ENCODE peak calls at places on chromosomes 13 and 19, in five cellular contexts. Y is IMR-90, H is HFFc6, Q is AG10803, Z is endodermal cell. A is an unnamed sample.

GRCh38 chr13:74024314-74024713 is 109.9 kb downstream of the KLF12 start:
- DNase-seq in Y (no peak), H (no peak), Q (no peak), Z (no peak), A (no peak)

GRCh38 chr19:3881272-3882040 is 971 bp downstream of the ATCAY start:
- DNase-seq in Y (no peak), H (no peak), Q (no peak), Z (peak), A (no peak)

GRCh38 chr19:38599722-38600121 is 18.0 kb downstream of the MAP4K1 start:
- DNase-seq in Y (no peak), H (no peak), Q (no peak), Z (no peak), A (no peak)

GRCh38 chr19:17590780-17591688 is 35.6 kb downstream of the COLGALT1 start:
- DNase-seq in Y (no peak), H (no peak), Q (no peak), Z (no peak), A (no peak)

GRCh38 chr19:46613525-46613924 is 11.4 kb downstream of the PTGIR start:
- DNase-seq in Y (no peak), H (no peak), Q (no peak), Z (peak), A (no peak)

GRCh38 chr13:85985791-85986190 is 186.6 kb upstream of the SLITRK6 start:
- DNase-seq in Y (no peak), H (no peak), Q (no peak), Z (no peak), A (no peak)

GRCh38 chr19:50266896-50267295 is 62.3 kb downstream of the KCNC3 start:
- DNase-seq in Y (no peak), H (no peak), Q (no peak), Z (peak), A (no peak)

GRCh38 chr19:41308450-41309224 is 1.3 kb upstream of the CCDC97 start:
- DNase-seq in Y (peak), H (peak), Q (peak), Z (peak), A (peak)

GRCh38 chr13:25839356-25839755 is 212.5 kb downstream of the SHISA2 start:
- DNase-seq in Y (no peak), H (no peak), Q (no peak), Z (no peak), A (no peak)

GRCh38 chr13:40776681-40777165 is 5.7 kb upstream of the MRPS31 start:
- DNase-seq in Y (peak), H (peak), Q (peak), Z (no peak), A (no peak)

GRCh38 chr13:25249001-25249543 is 38.2 kb downstream of the MTMR6 start:
- DNase-seq in Y (peak), H (peak), Q (peak), Z (peak), A (no peak)

GRCh38 chr19:6887326-6887725 is at the start of gene ADGRE1:
- DNase-seq in Y (no peak), H (no peak), Q (no peak), Z (no peak), A (no peak)

GRCh38 chr13:110726726-110727125 is 13.2 kb downstream of the ING1 start:
- DNase-seq in Y (no peak), H (no peak), Q (no peak), Z (no peak), A (no peak)

GRCh38 chr13:46232281-46232680 is 20.6 kb downstream of the LRRC63 start:
- DNase-seq in Y (peak), H (peak), Q (peak), Z (no peak), A (no peak)

GRCh38 chr19:4694211-4694987 is 24.3 kb upstream of the MYDGF start:
- DNase-seq in Y (peak), H (peak), Q (peak), Z (no peak), A (no peak)

GRCh38 chr19:51742736-51743288 is 8.9 kb downstream of the FPR1 start:
- DNase-seq in Y (no peak), H (peak), Q (peak), Z (no peak), A (no peak)

GRCh38 chr13:20492641-20493040 is 33.0 kb downstream of the CRYL1 start:
- DNase-seq in Y (peak), H (peak), Q (no peak), Z (peak), A (no peak)

GRCh38 chr13:113919761-113920160 is 54.1 kb downstream of the C13orf46 start:
- DNase-seq in Y (no peak), H (no peak), Q (no peak), Z (peak), A (no peak)

GRCh38 chr13:113918981-113919646 is 54.8 kb downstream of the C13orf46 start:
- DNase-seq in Y (no peak), H (no peak), Q (peak), Z (peak), A (no peak)

GRCh38 chr13:113920606-113921306 is 53.1 kb downstream of the C13orf46 start:
- DNase-seq in Y (no peak), H (no peak), Q (no peak), Z (peak), A (no peak)

GRCh38 chr13:113921763-113922162 is 52.1 kb downstream of the C13orf46 start:
- DNase-seq in Y (no peak), H (no peak), Q (no peak), Z (no peak), A (no peak)

GRCh38 chr13:113920173-113920572 is 53.7 kb downstream of the C13orf46 start:
- DNase-seq in Y (no peak), H (no peak), Q (peak), Z (no peak), A (no peak)
- TF ChIP-seq CTCF in Y (no peak), H (no peak), Q (no peak), Z (no peak), A (no peak)

GRCh38 chr13:112819111-112819510 is 129.3 kb downstream of the ATP11A start:
- DNase-seq in Y (no peak), H (no peak), Q (no peak), Z (no peak), A (no peak)

GRCh38 chr13:112821340-112822055 is 131.7 kb downstream of the ATP11A start:
- DNase-seq in Y (peak), H (peak), Q (peak), Z (no peak), A (no peak)

GRCh38 chr13:112818698-112819045 is 128.8 kb downstream of the ATP11A start:
- DNase-seq in Y (no peak), H (no peak), Q (no peak), Z (no peak), A (no peak)

GRCh38 chr13:112819816-112820215 is 130.0 kb downstream of the ATP11A start:
- DNase-seq in Y (no peak), H (no peak), Q (no peak), Z (no peak), A (no peak)

GRCh38 chr13:112820318-112820717 is 130.5 kb downstream of the ATP11A start:
- DNase-seq in Y (no peak), H (no peak), Q (no peak), Z (no peak), A (no peak)
- TF ChIP-seq CTCF in Y (no peak), H (no peak), Q (no peak), Z (no peak), A (no peak)

GRCh38 chr13:28531195-28531955 is 36.4 kb upstream of the FLT1 start:
- DNase-seq in Y (peak), H (peak), Q (peak), Z (peak), A (no peak)

GRCh38 chr13:28532226-28533048 is 37.5 kb upstream of the FLT1 start:
- DNase-seq in Y (no peak), H (no peak), Q (no peak), Z (peak), A (peak)

GRCh38 chr13:28531956-28532225 is 37.0 kb upstream of the FLT1 start:
- DNase-seq in Y (no peak), H (no peak), Q (no peak), Z (no peak), A (no peak)

GRCh38 chr13:28529836-28530235 is 34.9 kb upstream of the FLT1 start:
- DNase-seq in Y (no peak), H (no peak), Q (no peak), Z (no peak), A (no peak)

GRCh38 chr13:28530729-28531194 is 35.8 kb upstream of the FLT1 start:
- DNase-seq in Y (no peak), H (peak), Q (peak), Z (no peak), A (no peak)
- TF ChIP-seq CTCF in Y (peak), H (peak), Q (peak), Z (peak), A (no peak)

GRCh38 chr19:39923862-39924261 is 10.6 kb downstream of the FCGBP start:
- DNase-seq in Y (no peak), H (no peak), Q (no peak), Z (peak), A (no peak)

GRCh38 chr19:39924952-39925351 is 9.5 kb downstream of the FCGBP start:
- DNase-seq in Y (no peak), H (no peak), Q (no peak), Z (peak), A (no peak)

GRCh38 chr19:39927076-39927475 is 7.4 kb downstream of the FCGBP start:
- DNase-seq in Y (no peak), H (no peak), Q (no peak), Z (no peak), A (no peak)

GRCh38 chr19:39926170-39926755 is 8.2 kb downstream of the FCGBP start:
- DNase-seq in Y (no peak), H (no peak), Q (no peak), Z (peak), A (no peak)

DNA sequence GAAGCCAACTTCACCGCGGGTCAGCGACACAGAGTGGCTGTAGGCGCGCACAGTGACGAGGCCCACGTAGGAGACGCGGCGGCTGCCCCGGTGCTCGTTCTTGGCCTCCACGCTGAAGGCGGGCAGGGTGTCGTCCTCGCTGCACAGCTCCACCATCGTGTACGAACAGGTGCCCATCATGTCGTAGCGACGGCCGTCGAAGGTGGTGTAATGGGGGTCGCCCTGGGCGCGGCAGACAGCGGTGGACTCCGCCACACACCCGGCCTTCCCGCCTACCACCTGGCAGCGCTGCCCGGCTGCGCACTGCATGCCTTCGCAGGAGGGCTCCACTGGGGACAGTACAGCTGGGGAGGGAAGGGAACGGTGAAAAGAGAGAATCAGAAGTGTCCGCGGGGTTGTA is 10.0 kb downstream of the FCGBP start:
- DNase-seq in Y (no peak), H (no peak), Q (no peak), Z (peak), A (no peak)
- TF ChIP-seq CTCF in Y (no peak), H (no peak), Q (no peak), Z (no peak), A (no peak)

GRCh38 chr13:113091891-113092775 is 13.5 kb upstream of the F7 start:
- DNase-seq in Y (no peak), H (no peak), Q (no peak), Z (no peak), A (peak)

GRCh38 chr13:113092776-113093579 is 12.6 kb upstream of the F7 start:
- DNase-seq in Y (no peak), H (no peak), Q (no peak), Z (no peak), A (no peak)

GRCh38 chr13:113095146-113096051 is 10.2 kb upstream of the F7 start:
- DNase-seq in Y (no peak), H (no peak), Q (no peak), Z (no peak), A (no peak)

GRCh38 chr13:113094410-113094800 is 11.2 kb upstream of the F7 start:
- DNase-seq in Y (no peak), H (no peak), Q (no peak), Z (no peak), A (no peak)

GRCh38 chr13:113093580-113094409 is 11.8 kb upstream of the F7 start:
- DNase-seq in Y (no peak), H (no peak), Q (no peak), Z (no peak), A (no peak)
- TF ChIP-seq CTCF in Y (no peak), H (no peak), Q (no peak), Z (no peak), A (no peak)